ENCODE peak calls at places on chromosomes 3 and 15, in eight cellular contexts. One of them, this sample, is unnamed.

GRCh38 chr3:38834110-38834509 is 18.1 kb upstream of the SCN10A start:
- DNase-seq in fibroblast of mammary gland: peak; percentile 80
- DNase-seq in mammary epithelial cell: peak; percentile 26
- DNase-seq in HepG2: peak; percentile 50
- DNase-seq in HFFc6: peak; percentile 59
- DNase-seq in neural crest cell: peak; percentile 40
- DNase-seq in cardiac fibroblast: peak; percentile 85
- DNase-seq in cardiac muscle cell: peak; percentile 96
- DNase-seq in this sample: no peak

GRCh38 chr15:60155661-60156060 is 151.6 kb downstream of the FOXB1 start:
- DNase-seq in neural crest cell: no peak
- DNase-seq in cardiac muscle cell: peak; percentile 54
- DNase-seq in fibroblast of mammary gland: peak; percentile 39
- DNase-seq in HFFc6: peak; percentile 37
- DNase-seq in mammary epithelial cell: no peak
- DNase-seq in HepG2: no peak
- DNase-seq in cardiac fibroblast: peak; percentile 56
- DNase-seq in this sample: no peak

GRCh38 chr15:60255390-60255789 is 142.4 kb downstream of the ANXA2 start:
- DNase-seq in cardiac muscle cell: no peak
- DNase-seq in cardiac fibroblast: peak; percentile 17
- DNase-seq in mammary epithelial cell: peak; percentile 92
- DNase-seq in fibroblast of mammary gland: peak; percentile 28
- DNase-seq in HepG2: peak; percentile 68
- DNase-seq in HFFc6: no peak
- DNase-seq in neural crest cell: no peak
- DNase-seq in this sample: peak; percentile 34

GRCh38 chr3:169189486-169189885 is 474.0 kb downstream of the MECOM start:
- DNase-seq in fibroblast of mammary gland: no peak
- DNase-seq in cardiac fibroblast: no peak
- DNase-seq in neural crest cell: no peak
- DNase-seq in HepG2: no peak
- DNase-seq in HFFc6: no peak
- DNase-seq in mammary epithelial cell: no peak
- DNase-seq in cardiac muscle cell: no peak
- DNase-seq in this sample: no peak

GRCh38 chr3:107718547-107718946 is 195.8 kb downstream of the BBX start:
- DNase-seq in cardiac fibroblast: no peak
- DNase-seq in HepG2: no peak
- DNase-seq in neural crest cell: no peak
- DNase-seq in HFFc6: no peak
- DNase-seq in mammary epithelial cell: no peak
- DNase-seq in fibroblast of mammary gland: no peak
- DNase-seq in cardiac muscle cell: no peak
- DNase-seq in this sample: no peak

GRCh38 chr3:59256233-59256632 is 206.4 kb upstream of the CFAP20DC start:
- DNase-seq in neural crest cell: no peak
- DNase-seq in cardiac fibroblast: no peak
- DNase-seq in HFFc6: no peak
- DNase-seq in mammary epithelial cell: no peak
- DNase-seq in HepG2: no peak
- DNase-seq in cardiac muscle cell: no peak
- DNase-seq in fibroblast of mammary gland: peak; percentile 26
- DNase-seq in this sample: no peak

GRCh38 chr3:145133281-145133680 is 1027.7 kb downstream of the PLOD2 start:
- DNase-seq in HepG2: no peak
- DNase-seq in HFFc6: no peak
- DNase-seq in cardiac fibroblast: no peak
- DNase-seq in neural crest cell: no peak
- DNase-seq in fibroblast of mammary gland: no peak
- DNase-seq in mammary epithelial cell: no peak
- DNase-seq in cardiac muscle cell: no peak
- DNase-seq in this sample: no peak

GRCh38 chr3:29695201-29695904 is 414.5 kb downstream of the RBMS3 start:
- DNase-seq in cardiac muscle cell: peak; percentile 97
- DNase-seq in neural crest cell: no peak
- DNase-seq in HepG2: no peak
- DNase-seq in HFFc6: peak; percentile 67
- DNase-seq in cardiac fibroblast: peak; percentile 96
- DNase-seq in fibroblast of mammary gland: peak; percentile 93
- DNase-seq in mammary epithelial cell: peak; percentile 55
- DNase-seq in this sample: no peak

GRCh38 chr3:17133637-17134545 is 249.1 kb downstream of the PLCL2 start:
- DNase-seq in HepG2: no peak
- DNase-seq in HFFc6: no peak
- DNase-seq in mammary epithelial cell: no peak
- DNase-seq in neural crest cell: no peak
- DNase-seq in fibroblast of mammary gland: peak; percentile 35
- DNase-seq in cardiac fibroblast: no peak
- DNase-seq in cardiac muscle cell: peak; percentile 19
- DNase-seq in this sample: no peak

GRCh38 chr3:170709046-170709445 is 123.2 kb upstream of the SLC7A14 start:
- DNase-seq in HepG2: no peak
- DNase-seq in HFFc6: peak; percentile 67
- DNase-seq in mammary epithelial cell: peak; percentile 61
- DNase-seq in fibroblast of mammary gland: peak; percentile 100
- DNase-seq in neural crest cell: no peak
- DNase-seq in cardiac fibroblast: peak; percentile 98
- DNase-seq in cardiac muscle cell: peak; percentile 88
- DNase-seq in this sample: no peak

GRCh38 chr3:177333535-177334495 is 136.5 kb upstream of the TBL1XR1 start:
- DNase-seq in mammary epithelial cell: no peak
- DNase-seq in HFFc6: no peak
- DNase-seq in cardiac fibroblast: no peak
- DNase-seq in cardiac muscle cell: peak; percentile 72
- DNase-seq in fibroblast of mammary gland: no peak
- DNase-seq in neural crest cell: no peak
- DNase-seq in HepG2: no peak
- DNase-seq in this sample: no peak

GRCh38 chr15:69648215-69648614 is 195.6 kb downstream of the RPLP1 start:
- DNase-seq in cardiac muscle cell: peak; percentile 14
- DNase-seq in HepG2: no peak
- DNase-seq in fibroblast of mammary gland: no peak
- DNase-seq in neural crest cell: no peak
- DNase-seq in mammary epithelial cell: no peak
- DNase-seq in cardiac fibroblast: no peak
- DNase-seq in HFFc6: no peak
- DNase-seq in this sample: no peak

GRCh38 chr3:84042717-84043116 is 916.1 kb upstream of the CADM2 start:
- DNase-seq in fibroblast of mammary gland: no peak
- DNase-seq in mammary epithelial cell: no peak
- DNase-seq in cardiac muscle cell: no peak
- DNase-seq in cardiac fibroblast: no peak
- DNase-seq in HepG2: no peak
- DNase-seq in HFFc6: no peak
- DNase-seq in neural crest cell: no peak
- DNase-seq in this sample: no peak

GRCh38 chr3:183227586-183227985 is 25.5 kb upstream of the B3GNT5 start:
- DNase-seq in cardiac muscle cell: no peak
- DNase-seq in mammary epithelial cell: no peak
- DNase-seq in neural crest cell: no peak
- DNase-seq in fibroblast of mammary gland: no peak
- DNase-seq in cardiac fibroblast: no peak
- DNase-seq in HepG2: no peak
- DNase-seq in HFFc6: no peak
- DNase-seq in this sample: no peak

GRCh38 chr15:33279613-33280205 is 31.1 kb upstream of the RYR3 start:
- DNase-seq in HepG2: no peak
- DNase-seq in neural crest cell: no peak
- DNase-seq in HFFc6: peak; percentile 80
- DNase-seq in cardiac fibroblast: peak; percentile 62
- DNase-seq in fibroblast of mammary gland: peak; percentile 40
- DNase-seq in mammary epithelial cell: peak; percentile 94
- DNase-seq in cardiac muscle cell: no peak
- DNase-seq in this sample: no peak

GRCh38 chr15:78930577-78931388 is 14.1 kb downstream of the CTSH start:
- DNase-seq in fibroblast of mammary gland: peak; percentile 90
- DNase-seq in neural crest cell: no peak
- DNase-seq in cardiac muscle cell: peak; percentile 83
- DNase-seq in HepG2: no peak
- DNase-seq in HFFc6: peak; percentile 95
- DNase-seq in cardiac fibroblast: peak; percentile 86
- DNase-seq in mammary epithelial cell: peak; percentile 100
- DNase-seq in this sample: no peak

GRCh38 chr3:176523114-176523513 is 674.2 kb downstream of the TBL1XR1 start:
- DNase-seq in fibroblast of mammary gland: no peak
- DNase-seq in neural crest cell: no peak
- DNase-seq in HepG2: no peak
- DNase-seq in cardiac fibroblast: no peak
- DNase-seq in mammary epithelial cell: no peak
- DNase-seq in HFFc6: no peak
- DNase-seq in cardiac muscle cell: no peak
- DNase-seq in this sample: no peak

GRCh38 chr3:194231840-194232832 is 96.2 kb downstream of the HES1 start:
- DNase-seq in neural crest cell: no peak
- DNase-seq in fibroblast of mammary gland: no peak
- DNase-seq in HFFc6: no peak
- DNase-seq in cardiac fibroblast: no peak
- DNase-seq in HepG2: no peak
- DNase-seq in cardiac muscle cell: no peak
- DNase-seq in mammary epithelial cell: peak; percentile 48
- DNase-seq in this sample: no peak

GRCh38 chr3:54935869-54936268 is 8.0 kb upstream of the LRTM1 start:
- DNase-seq in mammary epithelial cell: no peak
- DNase-seq in cardiac muscle cell: no peak
- DNase-seq in fibroblast of mammary gland: no peak
- DNase-seq in HepG2: no peak
- DNase-seq in cardiac fibroblast: no peak
- DNase-seq in HFFc6: no peak
- DNase-seq in neural crest cell: no peak
- DNase-seq in this sample: no peak

GRCh38 chr3:188646592-188646991 is 492.6 kb downstream of the LPP start:
- DNase-seq in HFFc6: no peak
- DNase-seq in HepG2: no peak
- DNase-seq in cardiac fibroblast: peak; percentile 41
- DNase-seq in neural crest cell: no peak
- DNase-seq in cardiac muscle cell: no peak
- DNase-seq in fibroblast of mammary gland: no peak
- DNase-seq in mammary epithelial cell: no peak
- DNase-seq in this sample: no peak
- TF ChIP-seq CTCF in HFFc6: no peak
- TF ChIP-seq CTCF in HepG2: no peak
- TF ChIP-seq CTCF in cardiac fibroblast: no peak
- TF ChIP-seq CTCF in neural crest cell: no peak
- TF ChIP-seq CTCF in cardiac muscle cell: no peak
- TF ChIP-seq CTCF in fibroblast of mammary gland: no peak
- TF ChIP-seq CTCF in mammary epithelial cell: no peak
- TF ChIP-seq CTCF in this sample: no peak

DNA sequence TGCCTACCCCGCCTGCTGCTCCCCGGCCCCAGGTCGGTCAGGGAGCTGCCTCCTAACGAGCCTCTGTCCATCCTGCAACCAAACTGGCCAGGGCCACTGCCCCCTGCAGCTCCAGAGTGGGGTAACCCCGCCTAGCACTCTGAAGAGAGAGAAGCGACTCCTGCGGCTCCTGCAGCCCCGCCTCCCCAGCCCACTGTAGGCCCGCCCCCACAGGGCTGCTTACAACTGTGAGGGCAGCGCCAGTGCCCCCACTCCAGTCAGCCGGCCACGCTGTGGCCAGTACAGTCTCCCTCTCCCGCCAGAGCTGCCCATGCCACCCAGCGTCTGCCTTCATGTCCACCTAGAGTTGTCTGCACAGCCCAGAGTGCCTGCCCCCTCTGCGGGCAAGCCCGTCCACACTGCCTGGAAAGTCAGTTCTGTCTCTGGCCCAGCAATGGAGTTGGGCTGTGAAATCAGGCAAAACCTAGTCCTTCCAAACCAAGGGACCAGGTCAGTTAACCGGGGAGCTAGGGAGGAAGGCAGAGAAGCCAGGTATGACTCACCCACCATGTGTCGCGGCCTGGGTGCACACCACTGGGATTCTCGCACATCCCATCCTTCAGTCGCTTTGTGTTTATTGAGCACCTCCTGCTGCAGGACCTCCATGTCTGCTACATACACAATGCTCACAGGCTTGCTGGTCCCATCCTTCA is 2.4 kb downstream of the UCN2 start:
- DNase-seq in fibroblast of mammary gland: peak; percentile 66
- DNase-seq in mammary epithelial cell: no peak
- DNase-seq in cardiac muscle cell: peak; percentile 76
- DNase-seq in HepG2: peak; percentile 71
- DNase-seq in neural crest cell: peak; percentile 62
- DNase-seq in HFFc6: peak; percentile 55
- DNase-seq in cardiac fibroblast: peak; percentile 52
- DNase-seq in this sample: peak; percentile 75
- TF ChIP-seq CTCF in fibroblast of mammary gland: peak; percentile 33
- TF ChIP-seq CTCF in mammary epithelial cell: no peak
- TF ChIP-seq CTCF in cardiac muscle cell: peak; percentile 46
- TF ChIP-seq CTCF in HepG2: peak; percentile 64
- TF ChIP-seq CTCF in neural crest cell: peak; percentile 41
- TF ChIP-seq CTCF in HFFc6: peak; percentile 60
- TF ChIP-seq CTCF in cardiac fibroblast: peak; percentile 42
- TF ChIP-seq CTCF in this sample: peak; percentile 32

GRCh38 chr3:8938021-8938420 is 25.3 kb downstream of the RAD18 start:
- DNase-seq in fibroblast of mammary gland: peak; percentile 47
- DNase-seq in cardiac muscle cell: peak; percentile 65
- DNase-seq in mammary epithelial cell: peak; percentile 11
- DNase-seq in HepG2: peak; percentile 45
- DNase-seq in HFFc6: peak; percentile 58
- DNase-seq in neural crest cell: no peak
- DNase-seq in cardiac fibroblast: peak; percentile 71
- DNase-seq in this sample: no peak
- TF ChIP-seq CTCF in fibroblast of mammary gland: peak; percentile 52
- TF ChIP-seq CTCF in cardiac muscle cell: peak; percentile 49
- TF ChIP-seq CTCF in mammary epithelial cell: peak; percentile 43
- TF ChIP-seq CTCF in HepG2: no peak
- TF ChIP-seq CTCF in HFFc6: peak; percentile 79
- TF ChIP-seq CTCF in neural crest cell: peak; percentile 60
- TF ChIP-seq CTCF in cardiac fibroblast: peak; percentile 45
- TF ChIP-seq CTCF in this sample: peak; percentile 26

GRCh38 chr3:129992781-129993180 is 18.3 kb downstream of the TRH start:
- DNase-seq in fibroblast of mammary gland: no peak
- DNase-seq in cardiac fibroblast: peak; percentile 10
- DNase-seq in cardiac muscle cell: peak; percentile 16
- DNase-seq in mammary epithelial cell: no peak
- DNase-seq in neural crest cell: no peak
- DNase-seq in HepG2: peak; percentile 21
- DNase-seq in HFFc6: no peak
- DNase-seq in this sample: no peak

GRCh38 chr3:129994883-129995559 is 20.5 kb downstream of the TRH start:
- DNase-seq in HepG2: no peak
- DNase-seq in cardiac muscle cell: no peak
- DNase-seq in fibroblast of mammary gland: no peak
- DNase-seq in mammary epithelial cell: peak; percentile 75
- DNase-seq in cardiac fibroblast: no peak
- DNase-seq in neural crest cell: no peak
- DNase-seq in HFFc6: no peak
- DNase-seq in this sample: no peak

GRCh38 chr3:129996073-129996472 is 21.6 kb downstream of the TRH start:
- DNase-seq in cardiac fibroblast: no peak
- DNase-seq in fibroblast of mammary gland: no peak
- DNase-seq in cardiac muscle cell: no peak
- DNase-seq in HFFc6: no peak
- DNase-seq in mammary epithelial cell: no peak
- DNase-seq in HepG2: no peak
- DNase-seq in neural crest cell: no peak
- DNase-seq in this sample: no peak
- TF ChIP-seq CTCF in cardiac fibroblast: no peak
- TF ChIP-seq CTCF in fibroblast of mammary gland: no peak
- TF ChIP-seq CTCF in cardiac muscle cell: no peak
- TF ChIP-seq CTCF in HFFc6: no peak
- TF ChIP-seq CTCF in mammary epithelial cell: no peak
- TF ChIP-seq CTCF in HepG2: no peak
- TF ChIP-seq CTCF in neural crest cell: no peak
- TF ChIP-seq CTCF in this sample: no peak

GRCh38 chr15:39682366-39682765 is 100.3 kb downstream of the FSIP1 start:
- DNase-seq in HepG2: no peak
- DNase-seq in cardiac muscle cell: no peak
- DNase-seq in HFFc6: peak; percentile 12
- DNase-seq in neural crest cell: no peak
- DNase-seq in fibroblast of mammary gland: no peak
- DNase-seq in cardiac fibroblast: no peak
- DNase-seq in mammary epithelial cell: no peak
- DNase-seq in this sample: no peak
- TF ChIP-seq CTCF in HepG2: no peak
- TF ChIP-seq CTCF in cardiac muscle cell: no peak
- TF ChIP-seq CTCF in HFFc6: no peak
- TF ChIP-seq CTCF in neural crest cell: no peak
- TF ChIP-seq CTCF in fibroblast of mammary gland: no peak
- TF ChIP-seq CTCF in cardiac fibroblast: no peak
- TF ChIP-seq CTCF in mammary epithelial cell: no peak
- TF ChIP-seq CTCF in this sample: no peak